ENCODE peak calls at places on chromosomes 12 and 14, in seven cellular contexts. Q, X, H, S, E, C and A are unnamed samples.

GRCh38 chr12:113050808-113051207 is 5.7 kb upstream of the DTX1 start:
- DNase-seq in Q (no peak), X (no peak), H (no peak), S (no peak), E (no peak), C (no peak), A (no peak)

GRCh38 chr12:98544741-98545140 is 29.4 kb downstream of the TMPO start:
- DNase-seq in Q (no peak), X (no peak), H (no peak), S (no peak), E (no peak), C (no peak), A (no peak)

GRCh38 chr12:81147286-81147919 is 69.5 kb downstream of the ACSS3 start:
- DNase-seq in Q (no peak), X (no peak), H (no peak), S (no peak), E (no peak), C (no peak), A (no peak)

GRCh38 chr12:105721051-105721825 is 390.7 kb downstream of the C12orf75 start:
- DNase-seq in Q (no peak), X (no peak), H (no peak), S (no peak), E (no peak), C (no peak), A (no peak)

GRCh38 chr12:106118278-106118820 is 20.4 kb downstream of the NUAK1 start:
- DNase-seq in Q (no peak), X (no peak), H (no peak), S (no peak), E (no peak), C (no peak), A (no peak)

GRCh38 chr14:106662947-106663346 is 1136.6 kb downstream of the TMEM121 start:
- DNase-seq in Q (no peak), X (no peak), H (no peak), S (no peak), E (no peak), C (no peak), A (no peak)

GRCh38 chr12:51749986-51750317 is 98.6 kb downstream of the FIGNL2 start:
- DNase-seq in Q (no peak), X (no peak), H (no peak), S (no peak), E (no peak), C (no peak), A (no peak)

GRCh38 chr12:51234533-51234932 is 4.1 kb upstream of the DAZAP2 start:
- DNase-seq in Q (no peak), X (no peak), H (no peak), S (no peak), E (no peak), C (no peak), A (no peak)

GRCh38 chr12:1531654-1532366 is 62.6 kb downstream of the FBXL14 start:
- DNase-seq in Q (no peak), X (no peak), H (no peak), S (peak), E (no peak), C (no peak), A (peak)

GRCh38 chr14:36807727-36808126 is 146.1 kb downstream of the PAX9 start:
- DNase-seq in Q (no peak), X (no peak), H (no peak), S (no peak), E (no peak), C (no peak), A (no peak)

GRCh38 chr12:113062502-113063395 is 6.2 kb downstream of the DTX1 start:
- DNase-seq in Q (no peak), X (no peak), H (no peak), S (peak), E (no peak), C (no peak), A (no peak)

GRCh38 chr12:14554281-14555008 is 13.2 kb downstream of the PLBD1 start:
- DNase-seq in Q (no peak), X (peak), H (peak), S (peak), E (no peak), C (peak), A (no peak)

GRCh38 chr14:28762290-28762948 is 4.2 kb upstream of the FOXG1 start:
- DNase-seq in Q (no peak), X (no peak), H (no peak), S (no peak), E (no peak), C (no peak), A (no peak)

GRCh38 chr14:89740241-89740640 is 214.3 kb downstream of the EFCAB11 start:
- DNase-seq in Q (no peak), X (no peak), H (peak), S (no peak), E (no peak), C (no peak), A (no peak)

GRCh38 chr12:82857911-82858533 is 171.3 kb downstream of the TMTC2 start:
- DNase-seq in Q (no peak), X (no peak), H (peak), S (no peak), E (no peak), C (no peak), A (no peak)

GRCh38 chr12:64893961-64894360 is 69.5 kb downstream of the TBC1D30 start:
- DNase-seq in Q (peak), X (no peak), H (peak), S (no peak), E (no peak), C (peak), A (no peak)

GRCh38 chr12:118714051-118714460 is 267.3 kb upstream of the SRRM4 start:
- DNase-seq in Q (no peak), X (peak), H (peak), S (no peak), E (peak), C (peak), A (no peak)

GRCh38 chr12:112219195-112219594 is 93.8 kb downstream of the TRAFD1 start:
- DNase-seq in Q (no peak), X (no peak), H (peak), S (no peak), E (no peak), C (no peak), A (no peak)

GRCh38 chr12:25434493-25434892 is 118.6 kb downstream of the LMNTD1 start:
- DNase-seq in Q (no peak), X (no peak), H (no peak), S (no peak), E (no peak), C (no peak), A (no peak)

GRCh38 chr12:1800646-1801284 is 19.6 kb upstream of the LRTM2 start:
- DNase-seq in Q (no peak), X (no peak), H (no peak), S (peak), E (peak), C (no peak), A (no peak)

GRCh38 chr14:37566811-37567371 is 28.2 kb downstream of the FOXA1 start:
- DNase-seq in Q (no peak), X (no peak), H (peak), S (no peak), E (no peak), C (peak), A (no peak)

GRCh38 chr14:71355324-71356201 is 448.3 kb downstream of the PCNX1 start:
- DNase-seq in Q (peak), X (peak), H (peak), S (no peak), E (no peak), C (peak), A (no peak)

GRCh38 chr14:72560331-72560730 is 333.6 kb downstream of the DPF3 start:
- DNase-seq in Q (no peak), X (no peak), H (no peak), S (no peak), E (no peak), C (no peak), A (no peak)

DNA sequence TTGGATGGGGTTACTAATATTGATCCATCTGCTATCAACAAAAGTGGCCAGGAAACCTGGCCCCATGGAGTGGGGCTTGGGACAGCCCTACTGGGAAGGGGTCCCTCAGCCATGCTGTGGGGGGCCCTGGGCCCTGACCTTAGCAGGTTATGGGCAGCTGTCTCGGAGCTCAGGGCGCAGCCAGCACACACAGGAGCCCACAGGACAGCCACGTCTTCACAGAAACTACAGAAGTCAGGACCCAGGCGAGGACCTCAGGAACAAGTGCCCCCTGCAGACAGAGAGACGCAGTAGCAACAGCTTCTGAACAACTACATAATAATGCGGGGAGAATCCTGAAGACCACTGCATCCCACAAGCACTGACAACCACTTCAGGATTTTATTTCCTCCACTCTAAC is 11.9 kb upstream of the FKBP11 start:
- DNase-seq in Q (no peak), X (no peak), H (no peak), S (peak), E (no peak), C (no peak), A (no peak)
- TF ChIP-seq CTCF in Q (no peak), X (no peak), H (peak), S (no peak), E (peak), C (no peak), A (no peak)

GRCh38 chr12:130482448-130482847 is 144.8 kb downstream of the PIWIL1 start:
- DNase-seq in Q (no peak), X (no peak), H (no peak), S (no peak), E (no peak), C (no peak), A (no peak)
- TF ChIP-seq CTCF in Q (no peak), X (no peak), H (no peak), S (no peak), E (peak), C (no peak), A (no peak)

GRCh38 chr12:107317751-107318553 is 224.6 kb upstream of the CRY1 start:
- DNase-seq in Q (peak), X (peak), H (peak), S (peak), E (peak), C (peak), A (no peak)
- TF ChIP-seq CTCF in Q (no peak), X (no peak), H (peak), S (peak), E (peak), C (peak), A (no peak)

GRCh38 chr14:33839193-33840076 is 111.4 kb downstream of the EGLN3 start:
- DNase-seq in Q (no peak), X (peak), H (peak), S (no peak), E (peak), C (peak), A (no peak)

GRCh38 chr14:33846100-33846824 is 104.6 kb downstream of the EGLN3 start:
- DNase-seq in Q (no peak), X (no peak), H (no peak), S (no peak), E (no peak), C (no peak), A (no peak)

GRCh38 chr14:33840797-33841196 is 110.1 kb downstream of the EGLN3 start:
- DNase-seq in Q (no peak), X (no peak), H (no peak), S (no peak), E (no peak), C (no peak), A (no peak)

GRCh38 chr14:33844118-33844517 is 106.8 kb downstream of the EGLN3 start:
- DNase-seq in Q (no peak), X (no peak), H (no peak), S (no peak), E (no peak), C (no peak), A (no peak)

GRCh38 chr14:33842299-33842698 is 108.6 kb downstream of the EGLN3 start:
- DNase-seq in Q (no peak), X (no peak), H (peak), S (no peak), E (no peak), C (peak), A (no peak)
- TF ChIP-seq CTCF in Q (no peak), X (no peak), H (no peak), S (no peak), E (no peak), C (no peak), A (no peak)

GRCh38 chr14:76518366-76518765 is 142.4 kb downstream of the ESRRB start:
- DNase-seq in Q (no peak), X (no peak), H (no peak), S (no peak), E (no peak), C (no peak), A (no peak)

GRCh38 chr14:76510255-76510654 is 134.3 kb downstream of the ESRRB start:
- DNase-seq in Q (no peak), X (no peak), H (no peak), S (peak), E (no peak), C (no peak), A (no peak)

GRCh38 chr14:76509291-76509690 is 133.4 kb downstream of the ESRRB start:
- DNase-seq in Q (no peak), X (no peak), H (no peak), S (no peak), E (no peak), C (no peak), A (no peak)

GRCh38 chr14:76516884-76517283 is 140.9 kb downstream of the ESRRB start:
- DNase-seq in Q (no peak), X (no peak), H (peak), S (peak), E (no peak), C (no peak), A (no peak)

GRCh38 chr14:76514599-76514998 is 138.7 kb downstream of the ESRRB start:
- DNase-seq in Q (no peak), X (no peak), H (peak), S (peak), E (no peak), C (no peak), A (no peak)
- TF ChIP-seq CTCF in Q (no peak), X (no peak), H (peak), S (peak), E (no peak), C (no peak), A (no peak)

GRCh38 chr14:53610947-53611346 is 345.7 kb downstream of the BMP4 start:
- DNase-seq in Q (no peak), X (no peak), H (no peak), S (no peak), E (no peak), C (no peak), A (no peak)
- TF ChIP-seq CTCF in Q (no peak), X (no peak), H (no peak), S (no peak), E (peak), C (no peak), A (peak)

DNA sequence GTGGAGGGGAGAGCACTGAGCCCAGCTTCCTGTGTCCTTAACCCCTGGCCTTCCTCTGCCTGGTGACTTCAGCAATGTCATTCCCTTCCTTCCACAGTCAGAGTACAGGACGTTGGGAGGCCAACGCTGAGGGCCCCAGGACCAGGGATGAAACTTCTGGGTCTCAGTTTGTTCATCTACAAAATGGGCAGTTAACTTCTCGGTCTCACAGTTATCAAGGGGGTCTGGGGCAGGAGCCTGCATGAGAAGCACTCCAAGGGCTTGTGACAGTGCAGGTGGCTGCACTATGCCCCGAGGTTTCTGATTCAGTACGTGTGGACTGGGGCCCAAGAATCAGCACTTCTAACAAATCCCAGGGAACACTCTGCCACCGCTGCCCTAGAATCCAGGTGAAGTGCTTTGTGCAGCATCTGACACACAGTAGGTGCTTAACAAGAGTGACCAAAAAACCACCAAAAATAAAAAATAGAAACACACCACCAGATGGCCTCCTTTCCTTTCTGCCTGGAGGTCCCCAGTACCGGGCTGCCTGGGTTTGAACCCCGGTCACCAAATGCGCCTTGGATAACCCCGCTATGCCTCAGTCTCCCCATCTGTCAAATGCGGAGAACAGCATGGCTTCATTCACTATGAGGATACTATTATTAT is 80.4 kb downstream of the RFLNA start:
- DNase-seq in Q (no peak), X (no peak), H (no peak), S (no peak), E (no peak), C (no peak), A (no peak)
- TF ChIP-seq CTCF in Q (no peak), X (no peak), H (no peak), S (no peak), E (no peak), C (peak), A (peak)

DNA sequence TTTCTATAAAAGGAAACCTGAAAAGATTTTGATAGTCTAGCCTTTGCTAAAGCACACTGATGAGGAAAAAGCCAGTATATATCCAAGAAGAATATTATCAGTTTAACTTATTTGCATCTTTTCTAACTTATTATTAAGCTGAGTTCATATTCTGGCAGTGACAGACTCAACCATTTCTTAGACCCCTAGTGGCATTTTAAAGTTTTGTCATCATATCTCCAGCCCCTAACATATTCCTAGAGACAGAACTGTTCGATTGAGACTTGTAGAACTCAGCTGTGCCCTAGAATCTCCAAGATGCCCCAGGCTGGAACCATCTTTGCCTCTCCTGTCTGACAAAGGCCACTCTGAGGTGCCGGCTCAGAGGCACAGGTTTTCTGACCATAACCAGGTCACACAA is 365.6 kb downstream of the NELL2 start:
- DNase-seq in Q (no peak), X (no peak), H (no peak), S (no peak), E (no peak), C (no peak), A (no peak)
- TF ChIP-seq CTCF in Q (no peak), X (no peak), H (no peak), S (no peak), E (no peak), C (no peak), A (no peak)